ENCODE peak calls at places on chromosomes 3 and 15, in five cellular contexts. One of them, this sample, is unnamed. For H3K4me1, the result is how much of the 10 kb centered on the place peaks cover.

GRCh38 chr3:155908086-155908485 is 37.6 kb downstream of the GMPS start:
- DNase-seq in heart right ventricle: no peak
- DNase-seq in SJSA1: no peak
- DNase-seq in stomach: no peak
- DNase-seq in mesendoderm: peak
- DNase-seq in this sample: no peak

GRCh38 chr3:98038241-98038640 is 3.1 kb upstream of the GABRR3 start:
- DNase-seq in heart right ventricle: no peak
- DNase-seq in SJSA1: no peak
- DNase-seq in stomach: no peak
- DNase-seq in mesendoderm: no peak
- DNase-seq in this sample: no peak

GRCh38 chr15:70023769-70024491 is 73.8 kb downstream of the TLE3 start:
- DNase-seq in heart right ventricle: peak
- DNase-seq in SJSA1: peak
- DNase-seq in stomach: peak
- DNase-seq in mesendoderm: no peak
- DNase-seq in this sample: peak

GRCh38 chr15:27410986-27411385 is 440.0 kb downstream of the GABRG3 start:
- DNase-seq in heart right ventricle: no peak
- DNase-seq in SJSA1: no peak
- DNase-seq in stomach: no peak
- DNase-seq in mesendoderm: no peak
- DNase-seq in this sample: no peak

GRCh38 chr3:7565574-7565973 is 704.7 kb downstream of the GRM7 start:
- DNase-seq in heart right ventricle: no peak
- DNase-seq in SJSA1: no peak
- DNase-seq in stomach: no peak
- DNase-seq in mesendoderm: no peak
- DNase-seq in this sample: no peak

GRCh38 chr3:61901986-61902385 is 340.6 kb downstream of the PTPRG start:
- DNase-seq in heart right ventricle: no peak
- DNase-seq in SJSA1: no peak
- DNase-seq in stomach: no peak
- DNase-seq in mesendoderm: no peak
- DNase-seq in this sample: no peak

GRCh38 chr3:36032180-36032895 is 348.0 kb upstream of the STAC start:
- DNase-seq in heart right ventricle: no peak
- DNase-seq in SJSA1: no peak
- DNase-seq in stomach: no peak
- DNase-seq in mesendoderm: no peak
- DNase-seq in this sample: no peak

GRCh38 chr3:107461721-107462120 is 61.0 kb upstream of the BBX start:
- DNase-seq in heart right ventricle: no peak
- DNase-seq in SJSA1: no peak
- DNase-seq in stomach: no peak
- DNase-seq in mesendoderm: no peak
- DNase-seq in this sample: no peak

DNA sequence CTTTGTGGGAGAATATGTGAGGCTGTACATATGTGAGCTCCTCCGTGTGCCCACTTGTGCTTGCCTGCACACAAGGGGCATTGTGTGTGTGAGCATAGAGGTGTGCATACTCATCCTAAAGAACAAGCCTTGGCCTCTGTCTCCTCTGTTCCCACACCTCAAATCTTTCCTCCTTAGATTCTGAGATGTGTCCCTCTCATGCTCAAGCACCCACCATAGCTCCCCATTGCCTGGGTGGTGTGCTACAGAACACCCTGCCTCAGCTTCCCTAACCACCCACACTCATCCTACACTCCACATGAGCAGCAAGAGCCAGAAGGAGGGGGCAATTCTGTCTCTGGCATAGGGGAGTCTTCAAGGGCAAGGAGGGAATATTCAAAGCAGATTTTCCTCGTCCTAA is 27.7 kb downstream of the LINGO1 start:
- DNase-seq in heart right ventricle: no peak
- DNase-seq in SJSA1: no peak
- DNase-seq in stomach: no peak
- DNase-seq in mesendoderm: no peak
- DNase-seq in this sample: no peak
- H3K4me1 ChIP-seq in heart right ventricle: under half
- H3K4me1 ChIP-seq in SJSA1: under half
- H3K4me1 ChIP-seq in stomach: under half
- H3K4me1 ChIP-seq in mesendoderm: under half
- H3K4me1 ChIP-seq in this sample: under half

DNA sequence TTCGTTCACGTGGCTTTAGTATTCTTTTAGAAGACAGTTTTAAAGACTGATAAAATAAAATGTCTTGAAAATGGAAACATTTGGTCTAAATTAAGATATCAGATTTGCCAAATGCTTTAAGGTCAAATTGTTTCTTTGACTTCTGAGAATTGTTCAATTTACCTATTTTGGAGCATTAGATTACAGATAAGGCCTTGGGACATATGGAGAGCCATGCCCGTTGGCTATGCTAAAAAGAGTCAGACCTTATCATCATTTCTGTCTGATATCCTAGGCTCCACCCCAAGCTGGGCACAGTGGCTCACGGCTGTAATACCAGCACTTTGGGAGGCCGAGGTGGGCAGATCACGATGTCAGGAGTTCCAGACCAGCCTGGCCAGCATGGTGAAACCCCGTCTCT is 13.0 kb downstream of the ZNF445 start:
- DNase-seq in heart right ventricle: no peak
- DNase-seq in SJSA1: no peak
- DNase-seq in stomach: no peak
- DNase-seq in mesendoderm: no peak
- DNase-seq in this sample: no peak
- H3K4me1 ChIP-seq in heart right ventricle: under half
- H3K4me1 ChIP-seq in SJSA1: under half
- H3K4me1 ChIP-seq in stomach: under half
- H3K4me1 ChIP-seq in mesendoderm: under half
- H3K4me1 ChIP-seq in this sample: under half

DNA sequence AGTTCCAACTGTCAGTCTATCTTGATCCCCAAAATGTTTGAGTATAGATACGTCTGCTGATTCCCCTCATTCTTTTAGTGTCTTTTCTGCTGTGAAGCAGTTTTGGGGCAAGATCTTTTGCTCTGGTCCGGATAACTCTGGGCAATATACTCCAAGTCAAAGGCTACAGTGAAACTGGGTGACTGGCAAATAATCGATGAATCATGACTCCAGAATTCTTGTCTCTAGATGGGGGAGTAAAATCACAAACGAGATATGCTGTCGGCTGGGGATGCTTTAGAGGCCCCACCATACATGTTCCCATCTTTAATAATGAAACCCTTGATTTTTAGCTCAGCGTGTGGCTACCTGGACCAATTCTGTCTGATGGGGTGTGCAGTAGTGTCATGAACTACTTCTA is 76.5 kb downstream of the KLF13 start:
- DNase-seq in heart right ventricle: no peak
- DNase-seq in SJSA1: no peak
- DNase-seq in stomach: no peak
- DNase-seq in mesendoderm: no peak
- DNase-seq in this sample: no peak
- H3K4me1 ChIP-seq in heart right ventricle: under half
- H3K4me1 ChIP-seq in SJSA1: half or more
- H3K4me1 ChIP-seq in stomach: under half
- H3K4me1 ChIP-seq in mesendoderm: under half
- H3K4me1 ChIP-seq in this sample: under half

GRCh38 chr15:40105517-40106202 is 3.0 kb downstream of the BMF start:
- DNase-seq in heart right ventricle: no peak
- DNase-seq in SJSA1: no peak
- DNase-seq in stomach: no peak
- DNase-seq in mesendoderm: no peak
- DNase-seq in this sample: no peak
- H3K4me1 ChIP-seq in heart right ventricle: half or more
- H3K4me1 ChIP-seq in SJSA1: half or more
- H3K4me1 ChIP-seq in stomach: half or more
- H3K4me1 ChIP-seq in mesendoderm: under half
- H3K4me1 ChIP-seq in this sample: under half

This sample was measured in lung.